ENCODE peak calls at places on chromosome 5, in six cellular contexts. X is upper lobe of right lung, M is brain microvascular endothelial cell, P is H9, L is left ventricle myocardium inferior, K is sigmoid colon. D is an unnamed sample.

GRCh38 chr5:14050821-14051220 is 92.3 kb upstream of the TRIO start:
- DNase-seq in X (no peak), M (no peak), P (no peak), L (no peak), K (no peak), D (no peak)

GRCh38 chr5:74686962-74687751 is 2.1 kb downstream of the HEXB start:
- DNase-seq in X (no peak), M (no peak), P (no peak), L (no peak), K (no peak), D (no peak)

GRCh38 chr5:133741818-133742355 is 129.5 kb upstream of the FSTL4 start:
- DNase-seq in X (no peak), M (no peak), P (no peak), L (no peak), K (no peak), D (no peak)

GRCh38 chr5:19855031-19855430 is 133.0 kb downstream of the CDH18 start:
- DNase-seq in X (no peak), M (no peak), P (no peak), L (no peak), K (no peak), D (no peak)

GRCh38 chr5:175873090-175873454 is 1.7 kb downstream of the CPLX2 start:
- DNase-seq in X (no peak), M (no peak), P (peak), L (no peak), K (no peak), D (no peak)

GRCh38 chr5:150604010-150604409 is 36.5 kb upstream of the SYNPO start:
- DNase-seq in X (no peak), M (no peak), P (no peak), L (peak), K (no peak), D (no peak)

GRCh38 chr5:177509991-177510566 is 453 bp upstream of the DOK3 start:
- DNase-seq in X (no peak), M (no peak), P (no peak), L (no peak), K (no peak), D (no peak)

GRCh38 chr5:168334161-168335094 is 43.0 kb downstream of the WWC1 start:
- DNase-seq in X (no peak), M (peak), P (peak), L (no peak), K (peak), D (no peak)

GRCh38 chr5:105882956-105883481 is 1787.7 kb downstream of the EFNA5 start:
- DNase-seq in X (no peak), M (no peak), P (no peak), L (no peak), K (no peak), D (peak)

GRCh38 chr5:175056831-175057230 is 332.4 kb downstream of the MSX2 start:
- DNase-seq in X (no peak), M (no peak), P (no peak), L (no peak), K (no peak), D (no peak)

GRCh38 chr5:57066921-57067914 is 106.6 kb upstream of the GPBP1 start:
- DNase-seq in X (no peak), M (no peak), P (no peak), L (no peak), K (no peak), D (no peak)

GRCh38 chr5:150021491-150022162 is 21.1 kb downstream of the HMGXB3 start:
- DNase-seq in X (no peak), M (peak), P (peak), L (peak), K (no peak), D (peak)

GRCh38 chr5:160843240-160843639 is 8.8 kb downstream of the ATP10B start:
- DNase-seq in X (no peak), M (no peak), P (no peak), L (no peak), K (no peak), D (no peak)

GRCh38 chr5:1975898-1976765 is 93.4 kb upstream of the IRX4 start:
- DNase-seq in X (no peak), M (no peak), P (no peak), L (no peak), K (no peak), D (no peak)

GRCh38 chr5:83937837-83938236 is 217.2 kb upstream of the HAPLN1 start:
- DNase-seq in X (no peak), M (no peak), P (no peak), L (no peak), K (no peak), D (no peak)

GRCh38 chr5:109035470-109035869 is 287.8 kb downstream of the FER start:
- DNase-seq in X (no peak), M (no peak), P (no peak), L (no peak), K (no peak), D (no peak)

DNA sequence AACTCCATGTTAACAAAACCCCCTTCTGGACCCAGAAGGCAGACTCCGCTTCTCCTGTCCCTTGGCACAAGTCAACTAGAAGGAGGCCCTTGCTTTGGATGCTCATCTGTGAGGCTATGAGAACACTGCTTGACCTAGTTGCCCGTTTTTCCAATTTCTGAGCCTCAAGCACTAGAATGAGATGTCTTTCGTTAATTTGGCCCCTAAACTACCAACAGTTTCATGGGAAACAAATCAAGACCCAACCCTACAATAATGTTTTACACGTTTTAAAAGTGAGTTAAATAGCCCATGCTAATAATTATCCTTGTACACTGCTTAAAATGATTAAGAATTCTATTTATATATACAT is 2.2 kb upstream of the NR3C1 start:
- DNase-seq in X (no peak), M (no peak), P (no peak), L (no peak), K (no peak), D (no peak)
- H3K27ac ChIP-seq in X (peak), M (peak), P (peak), L (peak), K (peak), D (peak)

GRCh38 chr5:163383754-163384153 is 53.6 kb upstream of the CCNG1 start:
- DNase-seq in X (no peak), M (no peak), P (no peak), L (no peak), K (no peak), D (no peak)
- H3K27ac ChIP-seq in X (no peak), M (no peak), P (no peak), L (no peak), K (no peak), D (no peak)

DNA sequence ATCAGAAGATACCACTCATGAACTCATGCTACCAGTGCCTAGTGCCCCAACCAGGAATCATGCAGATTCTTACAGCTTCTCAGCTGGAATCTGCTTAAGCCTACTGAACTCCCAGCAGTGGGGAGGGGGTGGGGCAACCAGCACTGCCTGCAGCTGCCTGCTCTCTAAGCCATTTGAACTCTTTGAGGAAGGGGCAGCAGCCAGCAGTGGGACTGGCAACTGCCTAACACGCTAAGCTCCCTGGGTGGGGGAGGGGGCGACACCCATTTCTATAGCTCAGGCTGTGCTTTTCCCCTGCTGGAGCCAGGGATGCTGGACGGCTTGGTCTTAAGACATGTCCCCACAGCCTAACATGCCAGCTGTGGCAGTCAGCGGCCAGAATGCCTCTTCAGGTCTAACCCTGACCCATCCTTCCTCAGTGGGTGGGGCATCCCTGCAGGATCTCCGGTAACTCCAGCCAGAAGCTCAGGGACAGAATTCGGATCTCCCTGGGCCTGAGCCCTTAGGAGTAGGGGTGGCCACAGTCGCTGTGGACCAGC is 889.7 kb downstream of the CDH9 start:
- DNase-seq in X (no peak), M (no peak), P (peak), L (no peak), K (no peak), D (no peak)
- H3K27ac ChIP-seq in X (no peak), M (no peak), P (no peak), L (no peak), K (no peak), D (no peak)

GRCh38 chr5:36164461-36164860 is 12.6 kb downstream of the SKP2 start:
- DNase-seq in X (no peak), M (no peak), P (no peak), L (no peak), K (no peak), D (no peak)
- H3K27ac ChIP-seq in X (no peak), M (no peak), P (no peak), L (no peak), K (no peak), D (no peak)

GRCh38 chr5:16937503-16938161 is 1.5 kb upstream of the MYO10 start:
- DNase-seq in X (no peak), M (no peak), P (no peak), L (no peak), K (no peak), D (no peak)

GRCh38 chr5:16934669-16935068 is 1.4 kb downstream of the MYO10 start:
- DNase-seq in X (no peak), M (no peak), P (no peak), L (no peak), K (no peak), D (no peak)

GRCh38 chr5:16937023-16937379 is 913 bp upstream of the MYO10 start:
- DNase-seq in X (peak), M (no peak), P (no peak), L (no peak), K (no peak), D (peak)

GRCh38 chr5:16935271-16936149 is 578 bp downstream of the MYO10 start:
- DNase-seq in X (peak), M (no peak), P (peak), L (no peak), K (peak), D (peak)

GRCh38 chr5:16936150-16937022 is at the start of gene MYO10:
- DNase-seq in X (peak), M (peak), P (peak), L (peak), K (peak), D (no peak)
- H3K27ac ChIP-seq in X (peak), M (peak), P (no peak), L (peak), K (peak), D (peak)